ENCODE peak calls at places on chromosomes 11 and 22, in four cellular contexts. F is H1, A is IMR-90, P is foreskin fibroblast. D is an unnamed sample.

GRCh38 chr11:20353829-20354434 is 9.6 kb upstream of the HTATIP2 start:
- DNase-seq in F (no peak), A (peak; percentile 48), P (peak; percentile 71), D (peak; percentile 36)

GRCh38 chr22:20424937-20425587 is 12.6 kb downstream of the SCARF2 start:
- DNase-seq in F (no peak), A (no peak), P (peak; percentile 55), D (no peak)

GRCh38 chr11:116339306-116339705 is 433.5 kb downstream of the BUD13 start:
- DNase-seq in A (no peak), P (no peak), F (no peak), D (no peak)

GRCh38 chr11:105189586-105189985 is 50.0 kb upstream of the CARD18 start:
- DNase-seq in A (no peak), F (no peak), P (peak; percentile 58), D (peak; percentile 38)

GRCh38 chr22:43845981-43846380 is 16.3 kb downstream of the SULT4A1 start:
- DNase-seq in A (no peak), F (no peak), P (no peak), D (no peak)

GRCh38 chr11:44725016-44725651 is 1.6 kb upstream of the TSPAN18 start:
- DNase-seq in P (no peak), F (no peak), A (no peak), D (peak; percentile 26)

GRCh38 chr11:64268687-64269379 is 15.6 kb downstream of the BAD start:
- DNase-seq in P (peak; percentile 79), F (no peak), A (peak; percentile 48), D (peak; percentile 51)

GRCh38 chr11:102010776-102011500 is 36.3 kb upstream of the CFAP300 start:
- DNase-seq in P (peak; percentile 94), A (peak; percentile 82), F (peak; percentile 61), D (peak; percentile 91)

GRCh38 chr11:134391170-134391569 is 20.9 kb downstream of the B3GAT1 start:
- DNase-seq in P (no peak), A (no peak), F (no peak), D (no peak)

GRCh38 chr11:116471608-116472007 is 301.2 kb downstream of the BUD13 start:
- DNase-seq in F (no peak), A (peak; percentile 3), P (peak; percentile 1), D (peak; percentile 64)

GRCh38 chr11:120186799-120187591 is 23.8 kb upstream of the OAF start:
- DNase-seq in F (no peak), A (peak; percentile 61), P (peak; percentile 43), D (peak; percentile 25)

GRCh38 chr11:68370211-68371111 is 58.1 kb downstream of the LRP5 start:
- DNase-seq in F (no peak), P (peak; percentile 39), A (no peak), D (peak; percentile 47)

GRCh38 chr22:35739642-35740041 is 22.0 kb downstream of the APOL5 start:
- DNase-seq in A (no peak), P (no peak), F (no peak), D (no peak)

GRCh38 chr11:17985517-17985916 is 27.3 kb downstream of the SERGEF start:
- DNase-seq in A (peak; percentile 51), F (no peak), P (peak; percentile 39), D (no peak)

GRCh38 chr11:40508307-40508706 is 951.1 kb downstream of the LRRC4C start:
- DNase-seq in P (no peak), A (no peak), F (no peak), D (no peak)

GRCh38 chr22:22691716-22692701 is 47.6 kb downstream of the GGTLC2 start:
- DNase-seq in F (no peak), A (no peak), P (peak; percentile 54), D (peak; percentile 7)

GRCh38 chr11:64719406-64719805 is 3.6 kb downstream of the NRXN2 start:
- DNase-seq in P (no peak), F (no peak), A (no peak), D (no peak)

GRCh38 chr11:75311858-75312288 is 39.6 kb downstream of the ARRB1 start:
- DNase-seq in F (no peak), A (peak; percentile 17), P (peak; percentile 25), D (peak; percentile 24)

GRCh38 chr11:117144477-117145392 is 648 bp downstream of the PAFAH1B2 start:
- DNase-seq in P (peak; percentile 84), A (peak; percentile 86), F (no peak), D (peak; percentile 61)

GRCh38 chr22:24402460-24403192 is 24.8 kb upstream of the ADORA2A start:
- DNase-seq in F (no peak), P (peak; percentile 97), A (peak; percentile 94), D (peak; percentile 93)

GRCh38 chr11:45289369-45289768 is 3.2 kb upstream of the SYT13 start:
- DNase-seq in F (no peak), A (peak; percentile 65), P (peak; percentile 73), D (peak; percentile 27)

DNA sequence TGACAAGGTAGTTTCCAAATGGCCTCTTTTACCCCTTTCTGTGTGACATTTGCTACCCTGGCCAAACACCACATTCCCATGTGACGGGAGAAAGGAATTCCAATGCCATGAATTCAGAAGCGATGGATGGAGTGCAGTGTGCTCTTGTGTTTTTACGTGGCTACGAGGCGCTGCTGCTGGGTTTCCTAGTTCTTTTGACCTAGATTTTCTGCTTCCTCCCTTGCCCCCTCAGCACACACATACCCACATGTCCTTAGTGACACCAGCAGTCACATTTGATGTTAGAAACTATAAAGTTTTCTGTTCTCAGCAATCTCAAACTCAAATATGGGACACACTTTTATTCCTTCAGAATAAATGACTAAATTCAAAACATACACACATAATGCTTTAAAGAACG is 7.8 kb upstream of the TMA7B start:
- DNase-seq in P (no peak), F (no peak), A (no peak), D (no peak)
- H3K4me3 ChIP-seq in P (no peak overlapping the region), F (no peak overlapping the region), A (no peak overlapping the region), D (no peak overlapping the region)

DNA sequence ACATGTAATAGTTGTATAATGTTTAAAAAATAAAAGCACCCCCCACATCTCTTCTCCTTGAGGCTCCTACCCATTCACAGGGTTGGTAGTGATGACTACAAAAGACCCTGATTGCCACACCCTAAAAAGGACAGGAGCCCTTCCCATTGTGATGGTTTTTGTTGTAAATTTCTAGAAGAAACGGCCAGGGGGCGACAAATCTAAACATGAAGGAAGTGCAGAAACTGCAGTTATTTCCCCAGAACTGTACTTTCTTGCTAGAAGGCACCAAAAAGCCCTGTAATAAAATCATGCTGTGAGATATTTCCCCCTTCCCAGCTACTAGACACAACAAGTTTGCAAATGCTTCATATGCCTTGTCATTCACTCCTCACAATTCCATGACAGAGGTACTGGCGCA is 10.8 kb downstream of the PRR5L start:
- DNase-seq in P (peak; percentile 64), A (no peak), F (no peak), D (peak; percentile 41)
- TF ChIP-seq CTCF in P (peak; percentile 56), A (no peak), F (peak; percentile 58), D (peak; percentile 57)

GRCh38 chr11:121692236-121692635 is 239.5 kb upstream of the SORL1-AS1 start:
- DNase-seq in P (peak; percentile 13), F (no peak), A (peak; percentile 20), D (no peak)

GRCh38 chr11:121688860-121689614 is 236.3 kb upstream of the SORL1-AS1 start:
- DNase-seq in A (no peak), F (peak; percentile 17), P (no peak), D (no peak)

GRCh38 chr11:121687961-121688566 is 235.3 kb upstream of the SORL1-AS1 start:
- DNase-seq in A (peak; percentile 70), F (no peak), P (peak; percentile 75), D (no peak)
- H3K4me3 ChIP-seq in A (no peak overlapping the region), F (no peak overlapping the region), P (no peak overlapping the region), D (no peak overlapping the region)

GRCh38 chr11:126440792-126441514 is 85.5 kb downstream of the ST3GAL4 start:
- DNase-seq in P (peak; percentile 84), A (peak; percentile 59), F (peak; percentile 64), D (peak; percentile 63)
- TF ChIP-seq CTCF in P (peak; percentile 81), A (peak; percentile 96), F (peak; percentile 91), D (peak; percentile 83)

GRCh38 chr11:96242971-96243647 is 99.9 kb downstream of the MAML2 start:
- DNase-seq in P (peak; percentile 98), F (peak; percentile 82), A (peak; percentile 98), D (peak; percentile 98)
- H3K4me3 ChIP-seq in P (peak overlapping the region; percentile 57), F (peak overlapping the region; percentile 58), A (peak overlapping the region; percentile 44), D (peak overlapping the region; percentile 48)

GRCh38 chr11:73233211-73233610 is 15.1 kb downstream of the P2RY2 start:
- DNase-seq in F (no peak), A (no peak), P (no peak), D (no peak)
- TF ChIP-seq CTCF in F (no peak), A (no peak), P (no peak), D (no peak)

GRCh38 chr11:57485217-57486007 is 25.1 kb downstream of the RTN4RL2 start:
- DNase-seq in A (peak; percentile 54), F (no peak), P (peak; percentile 35), D (no peak)

GRCh38 chr11:57481915-57482781 is 21.8 kb downstream of the RTN4RL2 start:
- DNase-seq in P (no peak), A (no peak), F (no peak), D (no peak)

GRCh38 chr11:57482782-57483569 is 22.6 kb downstream of the RTN4RL2 start:
- DNase-seq in A (peak; percentile 21), P (peak; percentile 74), F (no peak), D (no peak)

GRCh38 chr11:57483570-57483934 is 23.2 kb downstream of the RTN4RL2 start:
- DNase-seq in F (no peak), P (no peak), A (no peak), D (no peak)

DNA sequence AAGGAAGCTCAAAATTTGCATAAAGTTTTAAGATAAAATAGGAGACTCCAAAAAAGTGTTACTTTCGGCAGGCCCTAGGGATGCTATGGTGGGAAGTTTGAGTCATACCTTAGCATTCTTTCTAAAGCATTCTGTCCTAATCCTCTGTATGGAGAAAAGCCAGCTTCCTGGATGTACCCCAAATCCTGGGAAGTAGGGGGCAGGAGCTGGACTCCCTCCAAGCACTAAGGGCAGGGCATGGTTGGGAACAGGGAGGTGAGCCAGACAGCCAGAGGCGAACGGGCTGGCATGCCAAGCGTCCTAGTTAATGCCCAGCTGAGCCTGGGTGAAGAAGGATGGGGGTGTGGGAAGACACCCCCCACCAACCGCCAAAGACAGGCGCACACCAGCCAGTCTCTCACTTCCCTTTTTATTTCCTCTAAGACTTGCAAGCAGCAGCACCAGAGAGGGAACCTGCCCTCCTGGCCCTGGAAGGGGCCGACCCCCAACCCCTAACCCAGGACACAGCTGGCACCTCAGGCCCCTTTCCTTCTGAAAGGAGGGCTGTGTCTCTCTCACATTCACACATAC is 23.9 kb downstream of the RTN4RL2 start:
- DNase-seq in F (no peak), A (no peak), P (no peak), D (no peak)
- H3K4me3 ChIP-seq in F (no peak overlapping the region), A (no peak overlapping the region), P (no peak overlapping the region), D (no peak overlapping the region)

GRCh38 chr11:78310500-78310909 is 107.1 kb downstream of the GAB2 start:
- DNase-seq in A (peak; percentile 35), F (no peak), P (peak; percentile 29), D (peak; percentile 46)
- TF ChIP-seq CTCF in A (no peak), F (no peak), P (no peak), D (no peak)

D was measured in AG10803.